ENCODE peak calls at places on chromosome 6, in seven cellular contexts. One of them, this sample, is unnamed.

GRCh38 chr6:125950293-125950692 is 6.3 kb upstream of the HINT3 start:
- DNase-seq in transverse colon: no peak
- DNase-seq in prostate gland: no peak
- DNase-seq in breast epithelium: no peak
- DNase-seq in suprapubic skin: no peak
- DNase-seq in esophagus muscularis mucosa: no peak
- DNase-seq in endothelial cell of umbilical vein: no peak
- DNase-seq in this sample: no peak

GRCh38 chr6:160952633-160953281 is 38.8 kb upstream of the MAP3K4 start:
- DNase-seq in transverse colon: no peak
- DNase-seq in prostate gland: no peak
- DNase-seq in breast epithelium: no peak
- DNase-seq in suprapubic skin: no peak
- DNase-seq in esophagus muscularis mucosa: no peak
- DNase-seq in endothelial cell of umbilical vein: no peak
- DNase-seq in this sample: no peak

GRCh38 chr6:84260926-84261325 is 33.5 kb upstream of the CEP162 start:
- DNase-seq in transverse colon: no peak
- DNase-seq in prostate gland: no peak
- DNase-seq in breast epithelium: no peak
- DNase-seq in suprapubic skin: no peak
- DNase-seq in esophagus muscularis mucosa: no peak
- DNase-seq in endothelial cell of umbilical vein: no peak
- DNase-seq in this sample: no peak

GRCh38 chr6:36581716-36582115 is 12.4 kb upstream of the SRSF3 start:
- DNase-seq in transverse colon: no peak
- DNase-seq in prostate gland: no peak
- DNase-seq in breast epithelium: no peak
- DNase-seq in suprapubic skin: no peak
- DNase-seq in esophagus muscularis mucosa: no peak
- DNase-seq in endothelial cell of umbilical vein: no peak
- DNase-seq in this sample: no peak

GRCh38 chr6:139891471-139891870 is 517.0 kb upstream of the CITED2 start:
- DNase-seq in transverse colon: no peak
- DNase-seq in prostate gland: no peak
- DNase-seq in breast epithelium: no peak
- DNase-seq in suprapubic skin: no peak
- DNase-seq in esophagus muscularis mucosa: no peak
- DNase-seq in endothelial cell of umbilical vein: no peak
- DNase-seq in this sample: no peak

GRCh38 chr6:150272264-150272975 is 96.4 kb upstream of the IYD start:
- DNase-seq in transverse colon: no peak
- DNase-seq in prostate gland: peak
- DNase-seq in breast epithelium: no peak
- DNase-seq in suprapubic skin: no peak
- DNase-seq in esophagus muscularis mucosa: no peak
- DNase-seq in endothelial cell of umbilical vein: no peak
- DNase-seq in this sample: no peak

GRCh38 chr6:42813906-42814444 is 32.1 kb downstream of the BICRAL start:
- DNase-seq in transverse colon: no peak
- DNase-seq in prostate gland: no peak
- DNase-seq in breast epithelium: no peak
- DNase-seq in suprapubic skin: no peak
- DNase-seq in esophagus muscularis mucosa: no peak
- DNase-seq in endothelial cell of umbilical vein: no peak
- DNase-seq in this sample: no peak

GRCh38 chr6:150088481-150089154 is 19.7 kb upstream of the ULBP3 start:
- DNase-seq in transverse colon: no peak
- DNase-seq in prostate gland: no peak
- DNase-seq in breast epithelium: no peak
- DNase-seq in suprapubic skin: no peak
- DNase-seq in esophagus muscularis mucosa: no peak
- DNase-seq in endothelial cell of umbilical vein: no peak
- DNase-seq in this sample: no peak

GRCh38 chr6:39898625-39899024 is 35.6 kb downstream of the MOCS1 start:
- DNase-seq in transverse colon: no peak
- DNase-seq in prostate gland: no peak
- DNase-seq in breast epithelium: no peak
- DNase-seq in suprapubic skin: peak
- DNase-seq in esophagus muscularis mucosa: no peak
- DNase-seq in endothelial cell of umbilical vein: no peak
- DNase-seq in this sample: no peak

GRCh38 chr6:168373389-168373788 is 53.8 kb upstream of the DACT2 start:
- DNase-seq in transverse colon: no peak
- DNase-seq in prostate gland: no peak
- DNase-seq in breast epithelium: no peak
- DNase-seq in suprapubic skin: peak
- DNase-seq in esophagus muscularis mucosa: no peak
- DNase-seq in endothelial cell of umbilical vein: no peak
- DNase-seq in this sample: no peak

GRCh38 chr6:130975325-130975724 is 87.7 kb downstream of the EPB41L2 start:
- DNase-seq in transverse colon: no peak
- DNase-seq in prostate gland: no peak
- DNase-seq in breast epithelium: no peak
- DNase-seq in suprapubic skin: no peak
- DNase-seq in esophagus muscularis mucosa: no peak
- DNase-seq in endothelial cell of umbilical vein: no peak
- DNase-seq in this sample: no peak

DNA sequence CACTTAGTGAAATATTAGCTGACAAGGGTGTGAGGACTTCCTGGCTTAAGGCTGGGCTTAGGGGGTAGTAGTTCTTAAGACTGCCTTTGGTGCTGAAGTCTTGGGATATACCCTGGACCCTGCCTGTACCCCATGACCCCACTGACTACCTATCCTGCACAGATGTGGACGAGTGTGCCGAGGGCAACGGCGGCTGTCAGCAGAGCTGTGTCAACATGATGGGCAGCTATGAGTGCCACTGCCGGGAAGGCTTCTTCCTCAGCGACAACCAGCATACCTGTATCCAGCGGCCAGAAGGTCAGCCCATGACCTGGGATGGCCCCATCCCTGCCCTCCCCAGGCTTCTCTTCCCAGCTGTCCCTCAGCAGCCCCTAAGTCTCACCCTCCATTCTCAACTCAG is 17.8 kb downstream of the SCUBE3 start:
- DNase-seq in transverse colon: no peak
- DNase-seq in prostate gland: no peak
- DNase-seq in breast epithelium: no peak
- DNase-seq in suprapubic skin: no peak
- DNase-seq in esophagus muscularis mucosa: no peak
- DNase-seq in endothelial cell of umbilical vein: no peak
- DNase-seq in this sample: no peak
- H3K27ac ChIP-seq in transverse colon: no peak
- H3K27ac ChIP-seq in prostate gland: no peak
- H3K27ac ChIP-seq in breast epithelium: no peak
- H3K27ac ChIP-seq in suprapubic skin: no peak
- H3K27ac ChIP-seq in esophagus muscularis mucosa: peak
- H3K27ac ChIP-seq in endothelial cell of umbilical vein: no peak
- H3K27ac ChIP-seq in this sample: no peak

DNA sequence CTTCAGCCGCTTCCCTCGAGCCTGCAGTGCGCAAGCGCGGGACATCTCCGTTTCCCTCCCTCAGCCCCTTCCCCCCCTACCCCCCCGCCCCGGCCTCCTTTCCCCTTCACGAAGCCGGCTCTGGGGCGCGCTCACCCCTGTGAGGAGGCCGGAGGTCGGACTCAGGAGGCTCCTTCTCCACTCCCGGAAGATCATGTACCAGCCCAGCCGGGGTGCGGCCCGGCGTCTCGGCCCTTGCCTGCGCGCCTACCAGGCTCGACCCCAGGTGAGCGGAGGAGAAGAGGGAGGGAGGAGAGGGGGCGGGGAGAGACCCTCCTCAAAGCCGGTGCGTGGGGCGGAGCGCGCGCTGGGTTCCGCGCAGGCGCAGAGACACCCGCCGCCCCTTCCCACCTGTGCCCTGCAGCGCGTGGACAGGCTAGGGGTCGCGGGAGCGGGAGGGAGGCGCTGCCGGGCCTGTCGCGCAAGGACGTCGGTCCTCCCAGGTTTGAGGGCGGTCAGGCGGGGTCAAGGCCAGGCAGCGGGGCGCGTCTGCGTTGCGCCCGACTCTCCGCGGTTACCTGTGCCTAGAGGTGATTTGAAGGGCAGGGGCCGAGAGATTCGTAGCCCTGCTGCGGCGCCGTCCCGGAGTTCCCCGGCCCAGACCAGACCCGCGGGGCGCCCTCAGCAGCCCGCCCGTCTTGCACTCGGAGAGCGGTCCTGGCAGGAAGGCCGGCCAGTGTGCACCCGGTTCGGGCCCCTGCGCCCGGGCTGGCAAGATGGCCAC is at the start of gene C6orf136:
- DNase-seq in transverse colon: peak
- DNase-seq in prostate gland: peak
- DNase-seq in breast epithelium: peak
- DNase-seq in suprapubic skin: peak
- DNase-seq in esophagus muscularis mucosa: peak
- DNase-seq in endothelial cell of umbilical vein: peak
- DNase-seq in this sample: no peak
- TF ChIP-seq POLR2AphosphoS5 in transverse colon: peak
- TF ChIP-seq POLR2AphosphoS5 in prostate gland: peak
- TF ChIP-seq POLR2AphosphoS5 in breast epithelium: no peak
- TF ChIP-seq POLR2AphosphoS5 in suprapubic skin: no peak
- TF ChIP-seq POLR2AphosphoS5 in esophagus muscularis mucosa: peak
- TF ChIP-seq POLR2AphosphoS5 in endothelial cell of umbilical vein: peak
- TF ChIP-seq POLR2AphosphoS5 in this sample: peak

GRCh38 chr6:21227486-21227885 is 366.1 kb upstream of the SOX4 start:
- DNase-seq in transverse colon: no peak
- DNase-seq in prostate gland: no peak
- DNase-seq in breast epithelium: no peak
- DNase-seq in suprapubic skin: no peak
- DNase-seq in esophagus muscularis mucosa: no peak
- DNase-seq in endothelial cell of umbilical vein: no peak
- DNase-seq in this sample: no peak
- H3K27ac ChIP-seq in transverse colon: no peak
- H3K27ac ChIP-seq in prostate gland: no peak
- H3K27ac ChIP-seq in breast epithelium: no peak
- H3K27ac ChIP-seq in suprapubic skin: no peak
- H3K27ac ChIP-seq in esophagus muscularis mucosa: no peak
- H3K27ac ChIP-seq in endothelial cell of umbilical vein: no peak
- H3K27ac ChIP-seq in this sample: no peak

DNA sequence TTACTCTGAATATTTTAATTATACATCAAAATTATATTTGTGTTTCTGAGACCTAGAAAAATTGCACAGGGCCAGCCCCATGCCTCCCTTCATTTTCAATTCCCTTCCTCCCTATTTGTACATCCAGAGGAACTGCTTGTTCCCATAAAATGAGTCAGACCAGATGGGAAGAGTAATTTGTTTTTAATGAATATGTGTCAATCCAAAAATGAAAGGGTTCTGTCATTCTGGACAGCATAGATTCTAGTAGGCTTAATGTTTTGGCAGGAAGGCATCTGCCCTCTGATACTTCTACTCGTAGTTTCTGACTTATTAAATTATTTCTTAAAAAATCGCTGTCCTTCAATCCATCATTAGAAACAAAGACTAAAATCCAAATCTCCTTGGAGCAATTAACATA is 665.5 kb downstream of the TENT5A start:
- DNase-seq in transverse colon: no peak
- DNase-seq in prostate gland: no peak
- DNase-seq in breast epithelium: no peak
- DNase-seq in suprapubic skin: no peak
- DNase-seq in esophagus muscularis mucosa: no peak
- DNase-seq in endothelial cell of umbilical vein: no peak
- DNase-seq in this sample: no peak
- TF ChIP-seq POLR2AphosphoS5 in transverse colon: no peak
- TF ChIP-seq POLR2AphosphoS5 in prostate gland: no peak
- TF ChIP-seq POLR2AphosphoS5 in breast epithelium: no peak
- TF ChIP-seq POLR2AphosphoS5 in suprapubic skin: peak
- TF ChIP-seq POLR2AphosphoS5 in esophagus muscularis mucosa: no peak
- TF ChIP-seq POLR2AphosphoS5 in endothelial cell of umbilical vein: no peak
- TF ChIP-seq POLR2AphosphoS5 in this sample: no peak

DNA sequence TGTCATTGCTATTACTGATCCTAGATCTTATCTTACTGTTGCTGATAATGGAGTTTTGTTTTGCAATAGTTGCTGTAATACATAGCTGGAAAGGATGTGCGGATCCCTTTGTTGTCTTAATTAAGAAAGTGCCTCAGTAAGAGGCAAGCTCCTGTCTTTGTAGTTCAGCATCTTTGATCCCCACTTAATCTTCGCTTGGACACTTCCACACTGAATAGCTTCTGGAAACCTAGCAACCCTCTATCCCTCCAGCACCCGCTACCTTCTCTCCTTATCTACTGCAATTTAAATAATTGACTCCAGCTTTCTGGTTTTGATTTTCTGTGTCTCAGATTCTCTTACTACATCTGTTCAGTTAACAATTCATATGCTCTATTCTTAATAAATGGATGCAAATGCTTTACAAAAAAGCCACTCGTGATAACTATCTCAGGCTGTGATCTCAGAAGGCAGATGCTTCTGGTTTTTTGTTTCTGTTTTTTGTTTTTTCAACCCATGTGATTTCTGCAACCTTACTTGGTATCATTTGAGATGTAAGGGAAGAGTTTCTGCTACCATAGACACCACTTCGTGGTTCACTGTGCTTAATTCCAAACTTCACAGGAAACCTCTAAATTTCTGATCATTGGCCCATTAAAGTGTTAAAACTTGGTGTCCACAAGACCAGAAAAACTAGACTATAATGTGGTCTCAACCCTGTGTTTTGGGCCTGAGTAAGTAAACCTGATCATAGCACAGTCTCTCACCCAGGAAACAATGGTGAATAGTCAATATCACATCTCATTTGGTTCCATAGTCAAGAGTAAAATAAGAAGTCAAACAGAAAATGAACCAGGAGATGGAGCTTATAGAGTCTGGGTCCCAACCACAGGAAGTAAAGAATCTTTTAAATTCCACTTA is 352.1 kb upstream of the SOX4 start:
- DNase-seq in transverse colon: no peak
- DNase-seq in prostate gland: no peak
- DNase-seq in breast epithelium: no peak
- DNase-seq in suprapubic skin: no peak
- DNase-seq in esophagus muscularis mucosa: no peak
- DNase-seq in endothelial cell of umbilical vein: no peak
- DNase-seq in this sample: no peak
- H3K27ac ChIP-seq in transverse colon: no peak
- H3K27ac ChIP-seq in prostate gland: no peak
- H3K27ac ChIP-seq in breast epithelium: no peak
- H3K27ac ChIP-seq in suprapubic skin: no peak
- H3K27ac ChIP-seq in esophagus muscularis mucosa: no peak
- H3K27ac ChIP-seq in endothelial cell of umbilical vein: no peak
- H3K27ac ChIP-seq in this sample: no peak

DNA sequence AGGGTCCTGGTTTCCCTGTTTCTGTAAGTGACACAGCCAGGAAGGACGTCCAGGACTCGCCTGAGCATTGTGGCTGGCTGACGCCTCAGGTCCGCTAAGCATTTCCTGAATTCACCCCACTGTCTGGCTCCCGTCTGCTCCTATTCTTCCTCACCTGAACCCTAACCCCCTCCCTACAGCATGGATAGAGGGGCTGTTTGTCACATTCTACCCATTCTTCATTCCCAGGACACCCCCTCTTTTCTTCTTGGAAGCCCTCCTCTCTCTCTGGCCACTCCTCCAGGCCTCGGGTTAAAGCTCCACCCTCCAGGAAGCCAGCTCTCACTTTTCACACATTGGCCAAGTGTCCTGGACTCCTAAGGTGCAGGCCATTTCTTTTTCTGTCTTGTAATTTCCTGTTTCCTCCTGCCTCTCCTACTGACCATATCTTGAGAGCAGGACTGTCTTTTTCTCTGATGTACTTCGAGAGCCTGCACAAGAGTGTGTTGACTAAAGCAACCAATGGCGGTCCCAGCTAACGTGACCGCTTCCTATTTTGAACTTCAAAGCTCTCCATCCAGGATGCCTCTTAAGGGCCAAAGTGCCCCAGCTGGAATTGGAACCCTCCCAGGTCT is 24.2 kb upstream of the MYMX start:
- DNase-seq in transverse colon: no peak
- DNase-seq in prostate gland: no peak
- DNase-seq in breast epithelium: no peak
- DNase-seq in suprapubic skin: no peak
- DNase-seq in esophagus muscularis mucosa: no peak
- DNase-seq in endothelial cell of umbilical vein: peak
- DNase-seq in this sample: no peak
- TF ChIP-seq POLR2AphosphoS5 in transverse colon: no peak
- TF ChIP-seq POLR2AphosphoS5 in prostate gland: no peak
- TF ChIP-seq POLR2AphosphoS5 in breast epithelium: no peak
- TF ChIP-seq POLR2AphosphoS5 in suprapubic skin: no peak
- TF ChIP-seq POLR2AphosphoS5 in esophagus muscularis mucosa: peak
- TF ChIP-seq POLR2AphosphoS5 in endothelial cell of umbilical vein: no peak
- TF ChIP-seq POLR2AphosphoS5 in this sample: no peak